ENCODE peak calls at places on chromosomes 13 and 19, in six cellular contexts. One of them, this sample, is unnamed.

GRCh38 chr13:28434934-28435333 is 60.0 kb downstream of the FLT1 start:
- DNase-seq in uterus: no peak
- DNase-seq in fibroblast of mammary gland: no peak
- DNase-seq in MCF 10A: no peak
- DNase-seq in fibroblast of the aortic adventitia: no peak
- DNase-seq in lower leg skin: no peak
- DNase-seq in this sample: no peak

GRCh38 chr13:113863511-113864302 is at the start of gene GAS6:
- DNase-seq in MCF 10A: peak
- DNase-seq in uterus: peak
- DNase-seq in fibroblast of the aortic adventitia: peak
- DNase-seq in lower leg skin: peak
- DNase-seq in fibroblast of mammary gland: no peak
- DNase-seq in this sample: peak

GRCh38 chr19:51341976-51342580 is at the start of gene VSIG10L:
- DNase-seq in fibroblast of mammary gland: no peak
- DNase-seq in MCF 10A: no peak
- DNase-seq in fibroblast of the aortic adventitia: no peak
- DNase-seq in uterus: no peak
- DNase-seq in lower leg skin: no peak
- DNase-seq in this sample: peak

GRCh38 chr19:51107406-51108065 is 673 bp downstream of the CTU1 start:
- DNase-seq in fibroblast of mammary gland: peak
- DNase-seq in fibroblast of the aortic adventitia: peak
- DNase-seq in uterus: no peak
- DNase-seq in MCF 10A: no peak
- DNase-seq in lower leg skin: peak
- DNase-seq in this sample: peak

GRCh38 chr19:13954185-13954584 is 1.9 kb downstream of the DCAF15 start:
- DNase-seq in fibroblast of the aortic adventitia: no peak
- DNase-seq in MCF 10A: no peak
- DNase-seq in fibroblast of mammary gland: no peak
- DNase-seq in uterus: no peak
- DNase-seq in lower leg skin: peak
- DNase-seq in this sample: no peak

GRCh38 chr13:93505104-93505952 is 278.7 kb downstream of the GPC6 start:
- DNase-seq in fibroblast of the aortic adventitia: peak
- DNase-seq in MCF 10A: no peak
- DNase-seq in uterus: no peak
- DNase-seq in fibroblast of mammary gland: no peak
- DNase-seq in lower leg skin: no peak
- DNase-seq in this sample: peak

GRCh38 chr13:74287672-74288169 is 153.5 kb upstream of the KLF12 start:
- DNase-seq in MCF 10A: peak
- DNase-seq in fibroblast of the aortic adventitia: peak
- DNase-seq in uterus: peak
- DNase-seq in fibroblast of mammary gland: peak
- DNase-seq in lower leg skin: peak
- DNase-seq in this sample: peak

GRCh38 chr13:97567510-97568243 is 133.7 kb downstream of the RAP2A start:
- DNase-seq in fibroblast of mammary gland: peak
- DNase-seq in fibroblast of the aortic adventitia: peak
- DNase-seq in lower leg skin: peak
- DNase-seq in MCF 10A: peak
- DNase-seq in uterus: no peak
- DNase-seq in this sample: peak

GRCh38 chr13:23570099-23570926 is at the start of gene TNFRSF19:
- DNase-seq in uterus: peak
- DNase-seq in fibroblast of the aortic adventitia: peak
- DNase-seq in MCF 10A: no peak
- DNase-seq in lower leg skin: no peak
- DNase-seq in fibroblast of mammary gland: peak
- DNase-seq in this sample: peak

GRCh38 chr13:102771298-102772041 is 2.1 kb downstream of the TEX30 start:
- DNase-seq in MCF 10A: no peak
- DNase-seq in uterus: no peak
- DNase-seq in fibroblast of the aortic adventitia: no peak
- DNase-seq in fibroblast of mammary gland: no peak
- DNase-seq in lower leg skin: no peak
- DNase-seq in this sample: no peak

GRCh38 chr19:47813304-47813994 is 8.3 kb upstream of the CRX start:
- DNase-seq in uterus: peak
- DNase-seq in fibroblast of mammary gland: peak
- DNase-seq in lower leg skin: peak
- DNase-seq in fibroblast of the aortic adventitia: peak
- DNase-seq in MCF 10A: peak
- DNase-seq in this sample: peak

GRCh38 chr19:49663224-49663623 is 2.4 kb downstream of the IRF3 start:
- DNase-seq in MCF 10A: no peak
- DNase-seq in fibroblast of the aortic adventitia: no peak
- DNase-seq in fibroblast of mammary gland: no peak
- DNase-seq in uterus: no peak
- DNase-seq in lower leg skin: no peak
- DNase-seq in this sample: no peak

GRCh38 chr19:5472303-5472702 is 17.1 kb downstream of the ZNRF4 start:
- DNase-seq in fibroblast of mammary gland: no peak
- DNase-seq in fibroblast of the aortic adventitia: no peak
- DNase-seq in lower leg skin: no peak
- DNase-seq in uterus: no peak
- DNase-seq in MCF 10A: no peak
- DNase-seq in this sample: peak

GRCh38 chr19:57466489-57466888 is 9.5 kb upstream of the VN1R1 start:
- DNase-seq in fibroblast of mammary gland: no peak
- DNase-seq in fibroblast of the aortic adventitia: no peak
- DNase-seq in lower leg skin: no peak
- DNase-seq in MCF 10A: no peak
- DNase-seq in uterus: no peak
- DNase-seq in this sample: no peak
- TF ChIP-seq CTCF in fibroblast of mammary gland: no peak
- TF ChIP-seq CTCF in fibroblast of the aortic adventitia: no peak
- TF ChIP-seq CTCF in lower leg skin: no peak
- TF ChIP-seq CTCF in MCF 10A: no peak
- TF ChIP-seq CTCF in uterus: no peak
- TF ChIP-seq CTCF in this sample: no peak

GRCh38 chr13:100986571-100986970 is 312.0 kb upstream of the TMTC4 start:
- DNase-seq in lower leg skin: no peak
- DNase-seq in fibroblast of the aortic adventitia: no peak
- DNase-seq in MCF 10A: no peak
- DNase-seq in uterus: no peak
- DNase-seq in fibroblast of mammary gland: no peak
- DNase-seq in this sample: no peak
- TF ChIP-seq CTCF in lower leg skin: no peak
- TF ChIP-seq CTCF in fibroblast of the aortic adventitia: no peak
- TF ChIP-seq CTCF in MCF 10A: no peak
- TF ChIP-seq CTCF in uterus: no peak
- TF ChIP-seq CTCF in fibroblast of mammary gland: no peak
- TF ChIP-seq CTCF in this sample: no peak

DNA sequence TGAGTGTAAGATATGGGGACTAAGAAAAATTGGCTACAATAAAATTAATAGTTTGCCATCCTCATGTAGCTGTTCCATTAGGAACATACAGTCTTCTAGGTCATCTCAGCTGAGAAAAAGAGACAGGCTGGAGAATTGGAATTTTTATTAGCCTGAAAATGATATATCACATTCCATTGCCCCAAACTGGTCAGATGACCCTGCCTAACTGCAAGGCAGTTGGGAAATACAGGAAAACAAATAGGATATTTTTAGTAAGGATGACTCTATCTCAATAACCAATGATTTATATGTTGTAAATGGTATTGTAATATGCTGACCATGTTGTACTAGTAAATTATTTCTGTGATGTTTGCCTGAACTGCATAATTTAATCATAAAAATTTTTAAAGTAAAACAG is 673.8 kb downstream of the PCDH9 start:
- DNase-seq in fibroblast of mammary gland: peak
- DNase-seq in uterus: no peak
- DNase-seq in fibroblast of the aortic adventitia: peak
- DNase-seq in lower leg skin: no peak
- DNase-seq in MCF 10A: no peak
- DNase-seq in this sample: no peak
- TF ChIP-seq CTCF in fibroblast of mammary gland: no peak
- TF ChIP-seq CTCF in uterus: no peak
- TF ChIP-seq CTCF in fibroblast of the aortic adventitia: no peak
- TF ChIP-seq CTCF in lower leg skin: no peak
- TF ChIP-seq CTCF in MCF 10A: no peak
- TF ChIP-seq CTCF in this sample: no peak

GRCh38 chr13:77019756-77020155 is 7.2 kb downstream of the FBXL3 start:
- DNase-seq in lower leg skin: no peak
- DNase-seq in fibroblast of the aortic adventitia: no peak
- DNase-seq in fibroblast of mammary gland: no peak
- DNase-seq in MCF 10A: no peak
- DNase-seq in uterus: no peak
- DNase-seq in this sample: no peak

GRCh38 chr13:77016241-77016812 is 10.6 kb downstream of the FBXL3 start:
- DNase-seq in lower leg skin: no peak
- DNase-seq in uterus: no peak
- DNase-seq in fibroblast of mammary gland: no peak
- DNase-seq in fibroblast of the aortic adventitia: no peak
- DNase-seq in MCF 10A: no peak
- DNase-seq in this sample: no peak

GRCh38 chr13:77013853-77014542 is 13.0 kb downstream of the FBXL3 start:
- DNase-seq in fibroblast of the aortic adventitia: no peak
- DNase-seq in lower leg skin: no peak
- DNase-seq in fibroblast of mammary gland: no peak
- DNase-seq in uterus: no peak
- DNase-seq in MCF 10A: no peak
- DNase-seq in this sample: no peak

GRCh38 chr13:77014906-77015685 is 11.9 kb downstream of the FBXL3 start:
- DNase-seq in MCF 10A: no peak
- DNase-seq in fibroblast of mammary gland: no peak
- DNase-seq in fibroblast of the aortic adventitia: no peak
- DNase-seq in lower leg skin: no peak
- DNase-seq in uterus: no peak
- DNase-seq in this sample: no peak

DNA sequence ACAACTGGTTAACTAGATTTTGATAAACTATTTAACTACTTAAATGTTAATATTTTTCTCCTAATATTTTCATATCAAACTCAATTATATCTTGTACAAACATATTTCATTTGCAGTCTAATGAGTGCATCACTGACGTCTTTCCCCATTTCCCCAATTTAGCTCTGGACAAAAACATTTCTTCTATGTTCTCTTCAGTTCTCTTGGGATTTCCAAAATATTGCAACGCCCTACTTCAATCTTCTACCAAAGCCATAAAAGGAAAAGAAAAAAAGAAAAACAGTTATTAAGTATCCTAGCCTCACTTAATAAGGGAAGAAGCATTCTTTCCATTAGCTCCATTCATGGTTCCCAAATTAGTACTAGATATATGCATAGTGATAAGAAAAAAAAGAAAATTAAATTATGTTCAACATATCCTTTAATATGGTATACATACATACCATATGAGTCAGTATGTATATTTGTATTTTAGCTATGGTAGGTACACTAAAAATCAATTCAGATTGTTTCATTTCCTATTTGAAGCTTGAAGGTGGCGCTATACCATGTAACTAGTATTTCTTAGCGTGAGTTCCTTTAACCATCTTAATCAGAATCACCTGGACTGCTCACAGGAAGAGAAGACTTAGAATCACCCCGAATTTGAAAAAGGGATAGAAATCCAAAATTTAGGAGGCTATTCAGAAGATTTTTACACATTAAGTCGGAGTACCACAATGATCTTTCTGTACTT is 9.9 kb downstream of the FBXL3 start:
- DNase-seq in lower leg skin: no peak
- DNase-seq in fibroblast of mammary gland: no peak
- DNase-seq in uterus: no peak
- DNase-seq in fibroblast of the aortic adventitia: no peak
- DNase-seq in MCF 10A: no peak
- DNase-seq in this sample: no peak
- TF ChIP-seq CTCF in lower leg skin: no peak
- TF ChIP-seq CTCF in fibroblast of mammary gland: no peak
- TF ChIP-seq CTCF in uterus: no peak
- TF ChIP-seq CTCF in fibroblast of the aortic adventitia: no peak
- TF ChIP-seq CTCF in MCF 10A: no peak
- TF ChIP-seq CTCF in this sample: no peak

DNA sequence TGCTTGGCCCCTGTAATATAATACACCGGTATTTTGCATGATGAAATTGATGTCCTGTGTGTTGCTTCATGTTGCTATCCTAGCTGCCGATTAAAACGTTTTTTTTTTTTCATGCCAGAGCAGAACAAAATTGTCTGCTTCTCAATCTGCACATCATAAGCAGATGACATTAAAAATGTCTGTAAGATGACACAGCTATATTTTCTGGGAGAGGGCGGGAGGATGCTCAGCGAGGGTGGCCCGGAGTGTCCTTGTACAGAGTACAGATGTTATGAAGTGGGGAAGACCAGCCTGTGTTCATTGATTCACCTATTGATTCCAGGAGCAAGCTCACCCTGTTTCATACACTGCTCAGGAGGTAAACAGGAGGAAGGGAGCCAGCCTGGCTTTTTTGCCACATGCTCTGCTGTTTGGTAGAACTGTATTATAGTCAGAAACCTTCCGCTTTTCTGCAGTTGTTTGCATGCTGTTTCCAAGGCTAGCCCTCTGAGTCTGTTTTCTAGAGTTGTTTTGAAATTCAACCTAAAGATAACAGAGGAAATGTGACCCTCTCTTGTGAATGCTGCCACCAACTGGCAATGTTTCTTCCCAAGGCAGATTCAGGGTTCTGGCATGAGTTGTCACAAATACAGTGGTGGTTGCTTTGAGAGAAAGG is 4.7 kb upstream of the IRS2 start:
- DNase-seq in fibroblast of the aortic adventitia: no peak
- DNase-seq in fibroblast of mammary gland: peak
- DNase-seq in uterus: no peak
- DNase-seq in MCF 10A: peak
- DNase-seq in lower leg skin: no peak
- DNase-seq in this sample: peak
- TF ChIP-seq CTCF in fibroblast of the aortic adventitia: no peak
- TF ChIP-seq CTCF in fibroblast of mammary gland: peak
- TF ChIP-seq CTCF in uterus: peak
- TF ChIP-seq CTCF in MCF 10A: peak
- TF ChIP-seq CTCF in lower leg skin: no peak
- TF ChIP-seq CTCF in this sample: peak

GRCh38 chr19:989381-990081 is 5.4 kb downstream of the WDR18 start:
- DNase-seq in lower leg skin: no peak
- DNase-seq in MCF 10A: no peak
- DNase-seq in uterus: no peak
- DNase-seq in fibroblast of mammary gland: no peak
- DNase-seq in fibroblast of the aortic adventitia: no peak
- DNase-seq in this sample: no peak
- TF ChIP-seq CTCF in lower leg skin: no peak
- TF ChIP-seq CTCF in MCF 10A: peak
- TF ChIP-seq CTCF in uterus: no peak
- TF ChIP-seq CTCF in fibroblast of mammary gland: no peak
- TF ChIP-seq CTCF in fibroblast of the aortic adventitia: peak
- TF ChIP-seq CTCF in this sample: no peak

This sample was measured in epithelial cell of esophagus.